ENCODE peak calls at places on chromosomes 11 and 22, in seven cellular contexts. R is A549, H is uterus, G is right lobe of liver, P is K562, T is GM12892, M is HepG2. O is an unnamed sample.

GRCh38 chr11:110091995-110092576 is 1.1 kb upstream of the ZC3H12C start:
- DNase-seq in P (no peak), R (no peak), H (no peak), T (no peak), G (no peak), M (peak), O (no peak)

GRCh38 chr22:25169278-25170031 is 30.2 kb upstream of the CRYBB3 start:
- DNase-seq in M (peak), P (no peak), R (no peak), T (no peak), G (peak), H (no peak), O (no peak)

GRCh38 chr11:86790073-86790727 is 10.1 kb upstream of the PRSS23 start:
- DNase-seq in R (peak), H (no peak), P (peak), T (no peak), M (no peak), G (no peak), O (no peak)

GRCh38 chr22:20430641-20431519 is 6.7 kb downstream of the SCARF2 start:
- DNase-seq in H (no peak), G (no peak), R (peak), T (no peak), M (no peak), P (no peak), O (no peak)

GRCh38 chr11:78248191-78248590 is 59.5 kb downstream of the USP35 start:
- DNase-seq in R (no peak), M (no peak), P (no peak), T (no peak), G (no peak), H (no peak), O (no peak)

GRCh38 chr11:123011510-123011909 is 29.9 kb upstream of the BSX start:
- DNase-seq in P (no peak), R (no peak), G (no peak), H (no peak), M (no peak), T (no peak), O (no peak)

GRCh38 chr11:92436026-92436425 is 211.4 kb downstream of the FAT3 start:
- DNase-seq in H (no peak), M (no peak), R (no peak), G (no peak), T (no peak), P (no peak), O (no peak)

GRCh38 chr11:132644511-132644910 is 887.8 kb downstream of the OPCML start:
- DNase-seq in G (no peak), H (no peak), T (no peak), P (no peak), R (no peak), M (no peak), O (no peak)

GRCh38 chr11:8178297-8178696 is 9.5 kb upstream of the RIC3 start:
- DNase-seq in H (no peak), M (no peak), T (no peak), P (no peak), R (no peak), G (no peak), O (no peak)

GRCh38 chr11:2694995-2695939 is 4.5 kb downstream of the KCNQ1OT1 start:
- DNase-seq in H (no peak), R (no peak), G (peak), M (no peak), P (no peak), T (no peak), O (no peak)

GRCh38 chr11:70608568-70609314 is 210.4 kb downstream of the CTTN start:
- DNase-seq in M (no peak), G (peak), T (no peak), P (no peak), R (no peak), H (no peak), O (no peak)

GRCh38 chr22:39343259-39344045 is 6.3 kb upstream of the SYNGR1 start:
- DNase-seq in M (peak), P (peak), H (peak), R (peak), T (no peak), G (peak), O (no peak)

GRCh38 chr22:35568751-35569725 is 28.4 kb downstream of the RASD2 start:
- DNase-seq in M (no peak), T (no peak), G (no peak), R (no peak), P (no peak), H (no peak), O (peak)

GRCh38 chr11:103031834-103032233 is 60.1 kb downstream of the DCUN1D5 start:
- DNase-seq in H (no peak), T (no peak), R (no peak), G (no peak), M (no peak), P (no peak), O (no peak)

GRCh38 chr22:22164541-22165272 is 79.9 kb upstream of the VPREB1 start:
- DNase-seq in M (no peak), R (no peak), G (no peak), H (no peak), T (no peak), P (peak), O (no peak)

GRCh38 chr11:126140932-126141291 is 70.5 kb downstream of the RPUSD4 start:
- DNase-seq in H (peak), R (no peak), T (no peak), P (no peak), M (no peak), G (peak), O (no peak)

GRCh38 chr11:113345978-113346377 is 31.6 kb downstream of the TTC12 start:
- DNase-seq in G (no peak), H (no peak), P (no peak), R (no peak), M (no peak), T (no peak), O (no peak)

GRCh38 chr11:5818245-5818865 is 9.6 kb downstream of the OR52N2 start:
- DNase-seq in H (no peak), R (no peak), T (no peak), P (no peak), G (no peak), M (no peak), O (no peak)

GRCh38 chr11:13386567-13386966 is 76.5 kb downstream of the BTBD10 start:
- DNase-seq in P (no peak), T (no peak), M (peak), R (peak), G (no peak), H (no peak), O (no peak)

GRCh38 chr11:20488352-20488751 is 100.8 kb downstream of the PRMT3 start:
- DNase-seq in H (no peak), T (no peak), R (no peak), P (peak), M (no peak), G (no peak), O (no peak)

GRCh38 chr11:70519117-70519516 is 120.8 kb downstream of the CTTN start:
- DNase-seq in M (no peak), G (peak), H (no peak), T (no peak), P (peak), R (no peak), O (peak)

DNA sequence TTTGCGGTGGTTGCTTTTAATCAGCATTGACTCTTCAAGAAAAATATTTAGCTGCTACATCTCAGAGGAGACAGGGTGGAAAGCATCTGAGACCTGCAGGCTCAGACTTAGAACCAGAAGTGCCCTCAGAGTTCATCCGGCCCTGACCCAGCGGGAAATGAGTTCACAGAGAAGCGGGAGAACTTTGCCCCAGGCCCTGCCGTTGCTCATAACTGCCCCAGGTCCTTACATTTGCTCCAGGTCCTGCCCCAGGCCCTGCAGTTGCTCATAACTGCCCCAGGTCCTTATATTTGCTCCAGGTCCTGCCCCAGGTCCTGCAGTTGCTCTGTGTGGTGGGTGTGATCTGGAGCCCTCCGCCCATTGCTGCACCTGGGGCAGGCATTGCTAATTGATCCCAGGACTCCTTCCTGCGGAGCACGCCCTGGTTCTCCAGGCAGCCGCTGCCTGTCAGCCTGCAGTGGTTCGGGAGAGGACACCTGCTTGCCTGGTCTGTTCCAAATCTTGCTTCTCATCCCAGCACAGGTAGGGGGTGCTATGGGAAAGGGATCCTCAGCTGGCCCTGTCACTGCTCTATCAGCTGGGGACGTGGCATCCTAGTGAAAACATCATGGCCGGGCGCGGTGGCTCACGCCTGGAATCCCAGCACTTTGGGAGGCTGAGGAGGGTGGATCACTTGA is 58.1 kb upstream of the PPP6R3 start:
- DNase-seq in H (no peak), P (no peak), T (no peak), R (no peak), M (no peak), G (no peak), O (no peak)
- TF ChIP-seq POLR2A in H (no peak), P (no peak), T (no peak), R (no peak), M (no peak), G (no peak), O (no peak)

GRCh38 chr11:116225236-116225635 is 547.6 kb downstream of the BUD13 start:
- DNase-seq in M (no peak), R (no peak), G (no peak), T (no peak), H (no peak), P (no peak), O (no peak)

GRCh38 chr11:116224889-116225200 is 547.9 kb downstream of the BUD13 start:
- DNase-seq in M (no peak), G (no peak), H (no peak), T (no peak), R (no peak), P (no peak), O (no peak)

GRCh38 chr11:116224154-116224888 is 548.5 kb downstream of the BUD13 start:
- DNase-seq in R (peak), T (peak), G (no peak), P (peak), M (peak), H (peak), O (peak)

GRCh38 chr11:116219171-116219635 is 553.6 kb downstream of the BUD13 start:
- DNase-seq in R (no peak), M (no peak), P (no peak), G (no peak), T (no peak), H (no peak), O (no peak)

DNA sequence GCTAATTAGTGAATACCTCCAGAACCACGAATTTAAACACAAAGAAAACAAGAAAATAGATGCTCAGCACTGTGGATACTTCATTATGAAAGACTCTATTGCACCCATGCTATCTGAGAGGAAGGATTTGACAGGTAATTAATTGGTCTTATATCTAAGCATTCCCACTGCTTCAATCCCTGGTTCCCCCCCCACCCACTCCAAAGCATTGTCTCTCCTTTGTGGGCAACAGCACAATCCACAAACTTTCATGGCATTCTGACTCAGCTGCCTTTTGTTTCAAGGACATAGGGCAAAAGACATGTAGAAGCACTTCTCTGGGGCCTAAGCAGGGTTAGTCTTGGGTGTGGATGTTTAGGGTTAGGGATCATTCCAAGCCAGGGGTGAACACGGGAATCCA is 551.4 kb downstream of the BUD13 start:
- DNase-seq in G (no peak), P (no peak), T (no peak), H (no peak), M (no peak), R (no peak), O (no peak)
- TF ChIP-seq POLR2A in G (no peak), P (no peak), T (no peak), H (no peak), M (no peak), R (no peak), O (no peak)

GRCh38 chr11:35748644-35749043 is 86.1 kb downstream of the TRIM44 start:
- DNase-seq in R (no peak), T (no peak), H (no peak), M (no peak), G (no peak), P (no peak), O (no peak)

GRCh38 chr11:35750315-35750714 is 87.7 kb downstream of the TRIM44 start:
- DNase-seq in G (no peak), T (no peak), P (no peak), H (no peak), R (no peak), M (peak), O (no peak)

GRCh38 chr11:35752115-35752514 is 89.5 kb downstream of the TRIM44 start:
- DNase-seq in T (no peak), P (no peak), H (no peak), G (no peak), R (no peak), M (no peak), O (no peak)

GRCh38 chr11:35751664-35752061 is 89.1 kb downstream of the TRIM44 start:
- DNase-seq in M (no peak), R (no peak), P (no peak), H (no peak), T (no peak), G (no peak), O (no peak)

GRCh38 chr11:35750981-35751663 is 88.5 kb downstream of the TRIM44 start:
- DNase-seq in H (no peak), R (no peak), G (no peak), P (no peak), M (no peak), T (no peak), O (no peak)
- TF ChIP-seq POLR2A in H (no peak), R (no peak), G (no peak), P (no peak), M (no peak), T (no peak), O (no peak)

GRCh38 chr11:62132188-62132587 is 8.4 kb downstream of the INCENP start:
- DNase-seq in G (no peak), P (no peak), M (no peak), T (no peak), R (no peak), H (no peak), O (peak)

GRCh38 chr11:62129610-62130497 is 6.0 kb downstream of the INCENP start:
- DNase-seq in M (no peak), R (no peak), G (no peak), P (no peak), T (no peak), H (no peak), O (no peak)

GRCh38 chr11:62132689-62133293 is 9.0 kb downstream of the INCENP start:
- DNase-seq in P (peak), G (no peak), H (no peak), R (no peak), T (no peak), M (no peak), O (no peak)

GRCh38 chr11:62128835-62129234 is 5.0 kb downstream of the INCENP start:
- DNase-seq in T (no peak), P (no peak), H (no peak), R (no peak), M (no peak), G (no peak), O (no peak)

DNA sequence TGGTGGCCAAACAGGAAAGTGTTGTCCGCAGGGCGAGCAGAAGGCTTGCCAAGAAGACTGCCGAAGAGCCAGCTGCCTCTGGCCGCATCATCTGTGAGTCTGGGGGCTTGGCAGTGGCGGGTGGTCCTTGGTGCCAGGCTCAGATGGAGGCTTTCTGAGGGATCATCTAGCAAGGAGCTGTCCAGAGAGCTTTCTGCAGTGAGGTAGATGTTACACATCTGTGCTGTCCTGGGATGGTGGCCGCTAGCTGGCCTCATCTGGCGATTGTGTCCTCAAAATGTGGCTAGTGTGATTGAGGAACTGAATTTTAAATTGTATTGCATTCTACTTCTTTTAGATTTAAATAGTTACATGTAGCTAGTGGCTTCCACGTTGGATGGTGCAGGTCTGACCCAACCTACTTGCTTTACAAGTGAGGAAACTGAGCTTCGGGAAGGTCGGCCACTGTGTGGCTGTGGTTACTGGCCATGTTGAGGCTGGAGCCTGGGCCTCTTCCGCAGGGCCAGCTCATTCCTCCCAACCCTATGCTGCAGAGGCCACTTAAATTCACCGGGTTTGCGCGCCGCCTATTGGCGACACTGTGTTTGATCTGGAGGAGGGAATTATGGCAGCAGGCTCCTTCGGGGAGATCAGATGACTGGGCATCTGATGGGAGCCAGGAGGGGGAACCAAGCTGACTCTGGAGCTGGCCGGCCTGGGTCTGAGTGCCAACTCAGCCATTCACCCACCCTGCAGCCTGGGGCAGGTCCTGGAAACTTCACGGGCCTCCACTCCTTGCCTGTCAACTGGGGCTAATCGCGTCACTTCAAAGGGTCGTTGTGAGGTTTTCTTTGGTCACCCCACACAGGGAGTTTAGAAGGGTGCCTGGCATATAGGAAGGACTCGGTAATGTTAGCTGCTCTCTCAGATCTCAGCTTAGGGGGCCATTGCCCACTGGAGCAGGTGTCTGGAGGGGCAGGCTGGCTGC is 7.0 kb downstream of the INCENP start:
- DNase-seq in P (no peak), H (no peak), G (no peak), R (no peak), M (no peak), T (no peak), O (no peak)
- TF ChIP-seq POLR2A in P (no peak), H (no peak), G (no peak), R (no peak), M (no peak), T (no peak), O (no peak)

GRCh38 chr11:27347361-27347760 is 15.7 kb downstream of the CCDC34 start:
- DNase-seq in G (no peak), H (no peak), R (no peak), P (no peak), T (no peak), M (no peak), O (no peak)
- TF ChIP-seq POLR2A in G (no peak), H (no peak), R (no peak), P (no peak), T (no peak), M (no peak), O (no peak)

GRCh38 chr11:33135768-33136443 is 25.4 kb downstream of the CSTF3 start:
- DNase-seq in T (no peak), P (no peak), G (no peak), H (no peak), R (no peak), M (no peak), O (no peak)
- TF ChIP-seq POLR2A in T (no peak), P (no peak), G (no peak), H (no peak), R (no peak), M (no peak), O (no peak)

DNA sequence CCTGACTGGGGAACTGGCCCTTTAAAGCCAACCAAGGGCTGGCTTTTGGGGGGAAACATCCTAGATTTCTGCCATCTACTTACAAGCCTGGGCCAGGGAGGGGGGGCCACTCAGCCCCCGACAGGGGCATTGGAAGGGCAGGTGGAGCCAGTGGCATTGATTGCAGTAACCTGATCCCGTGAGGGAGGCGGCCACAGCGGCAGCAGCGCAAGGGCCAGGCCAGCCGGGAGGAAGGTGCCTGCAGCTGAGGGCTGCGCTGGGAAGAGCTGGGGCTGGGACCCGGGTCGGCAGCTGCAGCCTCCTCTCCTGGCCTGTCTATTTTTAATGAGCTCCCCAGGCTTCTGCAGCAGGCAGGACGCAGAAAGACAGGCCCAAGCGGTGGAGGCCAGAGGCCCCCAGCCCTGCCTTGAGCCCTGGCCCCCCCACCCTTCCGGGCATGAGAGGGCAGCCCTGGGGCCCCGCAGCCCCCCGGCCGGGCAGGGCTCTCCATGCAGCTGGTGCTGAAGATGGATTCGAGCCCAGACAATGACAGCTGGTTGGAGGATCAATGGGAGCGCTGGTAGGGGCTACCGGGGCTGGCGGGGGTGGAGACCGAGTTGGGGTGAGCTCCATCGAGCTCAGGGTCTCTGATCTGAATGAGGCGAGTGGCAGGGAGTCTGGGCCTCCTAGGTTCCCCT is 10.5 kb downstream of the FREY1 start:
- DNase-seq in H (no peak), M (no peak), P (no peak), T (no peak), G (no peak), R (no peak), O (no peak)
- TF ChIP-seq POLR2A in H (no peak), M (no peak), P (no peak), T (no peak), G (no peak), R (no peak), O (no peak)